ENCODE peak calls at places on chromosomes 6 and 20, in six cellular contexts. X is HFFc6, M is hepatocyte, B is WERI-Rb-1, W is AG04450, P is AG09309. Z is an unnamed sample.
A peak's percentile ranks its signal among the peaks of the same experiment; 100 is the strongest.

GRCh38 chr20:3848565-3848964 is 1.9 kb downstream of the MAVS start:
- DNase-seq in X (no peak), M (no peak), B (no peak), W (no peak), P (no peak), Z (no peak)

GRCh38 chr6:83536034-83536646 is 23.8 kb downstream of the PRSS35 start:
- DNase-seq in X (peak; percentile 33), M (peak; percentile 68), B (peak; percentile 50), W (no peak), P (no peak), Z (peak; percentile 19)

GRCh38 chr6:12818324-12818723 is 101.8 kb downstream of the PHACTR1 start:
- DNase-seq in X (no peak), M (no peak), B (no peak), W (no peak), P (no peak), Z (no peak)

GRCh38 chr6:141610741-141611140 is 522.0 kb upstream of the GJE1 start:
- DNase-seq in X (no peak), M (no peak), B (no peak), W (no peak), P (no peak), Z (no peak)

GRCh38 chr20:32526561-32526960 is 58.6 kb downstream of the NOL4L start:
- DNase-seq in X (no peak), M (no peak), B (no peak), W (no peak), P (no peak), Z (no peak)

GRCh38 chr20:18808712-18809111 is 4.9 kb upstream of the SCP2D1 start:
- DNase-seq in X (no peak), M (no peak), B (no peak), W (no peak), P (no peak), Z (no peak)

GRCh38 chr6:157068691-157069228 is 254.6 kb downstream of the TMEM242 start:
- DNase-seq in X (no peak), M (no peak), B (no peak), W (no peak), P (no peak), Z (no peak)

GRCh38 chr6:68559052-68559451 is 76.0 kb upstream of the ADGRB3 start:
- DNase-seq in X (no peak), M (no peak), B (peak; percentile 14), W (no peak), P (no peak), Z (no peak)

GRCh38 chr20:62598761-62599194 is 43.5 kb upstream of the SLCO4A1 start:
- DNase-seq in X (no peak), M (no peak), B (no peak), W (no peak), P (no peak), Z (no peak)

GRCh38 chr6:166490671-166491500 is 95.6 kb downstream of the RAMACL start:
- DNase-seq in X (no peak), M (no peak), B (no peak), W (peak; percentile 18), P (no peak), Z (no peak)

GRCh38 chr6:88785478-88785877 is 177.9 kb downstream of the RNGTT start:
- DNase-seq in X (no peak), M (no peak), B (no peak), W (no peak), P (no peak), Z (no peak)

GRCh38 chr6:139378882-139379341 is 4.5 kb upstream of the CITED2 start:
- DNase-seq in X (peak; percentile 40), M (peak; percentile 62), B (no peak), W (no peak), P (no peak), Z (no peak)

GRCh38 chr20:50248104-50248631 is 57.5 kb downstream of the CEBPB start:
- DNase-seq in X (peak; percentile 39), M (no peak), B (no peak), W (no peak), P (peak; percentile 37), Z (no peak)

GRCh38 chr6:4134841-4135664 is at the start of gene ECI2:
- DNase-seq in X (peak; percentile 48), M (peak; percentile 76), B (peak; percentile 85), W (no peak), P (no peak), Z (no peak)

GRCh38 chr6:63272397-63272796 is 47.4 kb downstream of the LGSN start:
- DNase-seq in X (peak; percentile 19), M (peak; percentile 50), B (no peak), W (no peak), P (no peak), Z (no peak)

GRCh38 chr6:90368601-90369000 is 72.0 kb upstream of the BACH2 start:
- DNase-seq in X (peak; percentile 21), M (no peak), B (no peak), W (peak; percentile 41), P (no peak), Z (no peak)

GRCh38 chr20:22389836-22390542 is 194.4 kb downstream of the FOXA2 start:
- DNase-seq in X (no peak), M (peak; percentile 65), B (no peak), W (no peak), P (no peak), Z (no peak)

GRCh38 chr6:83708546-83708969 is 343 bp downstream of the SNAP91 start:
- DNase-seq in X (no peak), M (peak; percentile 21), B (peak; percentile 73), W (no peak), P (no peak), Z (peak; percentile 33)

GRCh38 chr6:145727817-145728388 is 7.4 kb downstream of the EPM2A start:
- DNase-seq in X (no peak), M (no peak), B (no peak), W (no peak), P (no peak), Z (no peak)

GRCh38 chr6:89952696-89953095 is 58.4 kb downstream of the GJA10 start:
- DNase-seq in X (peak; percentile 85), M (no peak), B (no peak), W (peak; percentile 24), P (peak; percentile 83), Z (no peak)

GRCh38 chr6:157679605-157680580 is 143.2 kb upstream of the SNX9 start:
- DNase-seq in X (peak; percentile 4), M (no peak), B (peak; percentile 80), W (no peak), P (no peak), Z (no peak)

GRCh38 chr6:17059820-17060219 is 42.0 kb upstream of the STMND1 start:
- DNase-seq in X (no peak), M (no peak), B (no peak), W (no peak), P (no peak), Z (no peak)

GRCh38 chr20:23049933-23050838 is 714 bp upstream of the THBD start:
- DNase-seq in X (no peak), M (peak; percentile 62), B (no peak), W (no peak), P (no peak), Z (peak; percentile 15)

GRCh38 chr20:63008541-63009043 is 1.8 kb upstream of the BHLHE23 start:
- DNase-seq in X (no peak), M (no peak), B (no peak), W (no peak), P (no peak), Z (no peak)

GRCh38 chr6:124995645-124996325 is 33.5 kb downstream of the RNF217 start:
- DNase-seq in X (no peak), M (no peak), B (no peak), W (no peak), P (no peak), Z (no peak)

GRCh38 chr20:44714701-44715494 is at the start of gene CCN5:
- DNase-seq in X (peak; percentile 62), M (peak; percentile 70), B (no peak), W (no peak), P (no peak), Z (no peak)

GRCh38 chr20:63700199-63701050 is 4.0 kb downstream of the TNFRSF6B start:
- DNase-seq in X (no peak), M (no peak), B (no peak), W (no peak), P (no peak), Z (no peak)

DNA sequence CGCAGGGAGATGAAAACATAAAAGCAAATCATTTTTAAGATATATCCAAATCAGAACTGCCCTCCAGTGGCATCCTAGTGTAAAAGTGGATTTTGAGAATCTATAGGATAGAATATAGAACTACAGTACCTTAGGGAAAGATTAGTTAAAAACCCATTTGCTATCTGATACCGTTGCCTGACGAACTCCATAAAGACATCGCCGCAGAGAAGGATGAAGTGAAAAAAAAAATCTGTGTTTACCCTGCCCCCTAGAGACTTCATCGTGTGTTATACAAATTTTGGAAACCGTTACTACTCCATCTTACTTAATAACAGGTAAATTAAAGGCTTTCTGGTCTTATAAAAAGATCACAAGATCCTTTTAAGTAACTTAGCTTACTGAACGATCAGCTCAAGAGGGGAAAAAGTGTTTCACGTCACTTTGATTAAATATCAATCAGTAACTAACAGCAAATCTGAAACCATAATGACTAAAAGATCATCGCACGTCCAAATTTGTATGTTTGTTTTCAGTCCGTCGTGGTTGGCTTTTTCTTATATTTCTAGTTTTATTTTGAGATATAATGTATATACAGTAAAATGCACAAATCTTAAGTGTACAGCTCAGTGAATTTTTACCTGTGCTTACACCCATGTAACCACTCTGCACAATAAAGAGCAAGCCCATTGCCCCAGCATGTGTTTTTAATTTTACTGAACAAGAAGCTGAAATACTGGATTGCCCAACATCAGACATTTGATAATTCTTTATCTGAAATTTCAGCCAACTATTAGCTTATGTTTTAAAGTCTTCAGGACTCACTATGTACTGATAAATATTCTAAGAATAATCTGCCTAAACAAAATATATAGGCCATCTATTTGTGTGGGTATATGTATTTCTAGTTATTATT is 879 bp upstream of the MCM3 start:
- DNase-seq in X (peak; percentile 8), M (no peak), B (no peak), W (no peak), P (peak; percentile 13), Z (no peak)
- TF ChIP-seq CTCF in X (peak; percentile 69), M (peak; percentile 41), B (no peak), W (peak; percentile 30), P (peak; percentile 1), Z (no peak)

DNA sequence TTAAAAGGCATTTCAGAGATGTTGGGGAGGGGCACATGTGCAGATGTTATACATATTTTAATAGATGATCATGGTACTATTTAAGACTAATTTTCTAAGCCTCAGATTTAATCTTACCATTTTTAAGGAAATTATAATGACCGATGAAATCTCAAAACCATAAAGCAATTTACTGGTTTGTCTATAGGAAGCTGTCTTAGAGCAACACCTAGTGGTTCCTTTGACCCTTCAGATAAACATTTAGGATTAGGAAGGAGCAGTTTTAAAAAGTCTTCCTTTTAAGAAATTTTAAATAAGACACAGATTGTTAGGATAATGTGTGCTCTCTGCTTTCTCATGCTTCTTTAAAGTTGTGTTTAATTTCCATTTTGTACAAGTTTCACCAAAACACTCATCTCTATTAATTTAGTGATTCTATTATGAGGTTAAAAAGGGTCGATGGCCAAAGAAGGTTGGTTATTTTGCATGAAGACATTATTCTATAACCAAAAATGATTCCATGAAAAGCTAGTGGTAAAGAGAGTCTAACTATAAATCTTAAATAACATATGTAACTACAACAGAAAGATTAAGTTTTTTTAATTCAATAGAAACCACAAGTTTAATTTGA is 376.4 kb downstream of the HACE1 start:
- DNase-seq in X (no peak), M (peak; percentile 27), B (no peak), W (no peak), P (no peak), Z (no peak)
- TF ChIP-seq CTCF in X (peak; percentile 17), M (peak; percentile 64), B (peak; percentile 29), W (no peak), P (no peak), Z (peak; percentile 73)

GRCh38 chr6:7938562-7939185 is 28.1 kb upstream of the TXNDC5 start:
- DNase-seq in X (no peak), M (no peak), B (no peak), W (no peak), P (no peak), Z (no peak)
- TF ChIP-seq CTCF in X (no peak), M (no peak), B (no peak), W (no peak), P (no peak), Z (no peak)

GRCh38 chr6:169101981-169102380 is 151.7 kb downstream of the THBS2 start:
- DNase-seq in X (peak; percentile 26), M (no peak), B (no peak), W (no peak), P (no peak), Z (no peak)
- TF ChIP-seq CTCF in X (no peak), M (no peak), B (no peak), W (no peak), P (no peak), Z (no peak)

Z was measured in progenitor cell of endocrine pancreas.